ENCODE peak calls at places on chromosomes 13 and 19, in nine cellular contexts. One of them, this sample, is unnamed.

GRCh38 chr13:79060216-79060615 is 345.8 kb downstream of the RBM26 start:
- DNase-seq in EL: no peak
- DNase-seq in NCI-H2029: no peak
- DNase-seq in iPS DF 19.7: no peak
- DNase-seq in neuronal stem cell: no peak
- DNase-seq in stimulated activated CD8-positive, alpha-beta memory T cell treated with anti-CD3 and anti-CD28 coated beads, Interleukin-12 subunit alpha, Interleukin-12 subunit beta, amount 100 ng/mL, for 1 hour: no peak
- DNase-seq in NCI-H1105 treated with DMSO at 0.1 percent for 48 hours: no peak
- DNase-seq in DMS53: no peak
- DNase-seq in neural progenitor cell: no peak
- DNase-seq in this sample: no peak

GRCh38 chr19:17871878-17872250 is at the start of gene SLC5A5:
- DNase-seq in EL: no peak
- DNase-seq in NCI-H2029: no peak
- DNase-seq in iPS DF 19.7: no peak
- DNase-seq in neuronal stem cell: no peak
- DNase-seq in stimulated activated CD8-positive, alpha-beta memory T cell treated with anti-CD3 and anti-CD28 coated beads, Interleukin-12 subunit alpha, Interleukin-12 subunit beta, amount 100 ng/mL, for 1 hour: no peak
- DNase-seq in NCI-H1105 treated with DMSO at 0.1 percent for 48 hours: no peak
- DNase-seq in DMS53: peak
- DNase-seq in neural progenitor cell: peak
- DNase-seq in this sample: no peak

GRCh38 chr19:45136507-45137178 is 24.1 kb downstream of the NKPD1 start:
- DNase-seq in EL: no peak
- DNase-seq in NCI-H2029: no peak
- DNase-seq in iPS DF 19.7: no peak
- DNase-seq in neuronal stem cell: no peak
- DNase-seq in stimulated activated CD8-positive, alpha-beta memory T cell treated with anti-CD3 and anti-CD28 coated beads, Interleukin-12 subunit alpha, Interleukin-12 subunit beta, amount 100 ng/mL, for 1 hour: no peak
- DNase-seq in NCI-H1105 treated with DMSO at 0.1 percent for 48 hours: no peak
- DNase-seq in DMS53: no peak
- DNase-seq in neural progenitor cell: peak
- DNase-seq in this sample: no peak

GRCh38 chr13:73228546-73228945 is 169.7 kb downstream of the KLF5 start:
- DNase-seq in EL: peak
- DNase-seq in NCI-H2029: no peak
- DNase-seq in iPS DF 19.7: no peak
- DNase-seq in neuronal stem cell: no peak
- DNase-seq in stimulated activated CD8-positive, alpha-beta memory T cell treated with anti-CD3 and anti-CD28 coated beads, Interleukin-12 subunit alpha, Interleukin-12 subunit beta, amount 100 ng/mL, for 1 hour: no peak
- DNase-seq in NCI-H1105 treated with DMSO at 0.1 percent for 48 hours: no peak
- DNase-seq in DMS53: peak
- DNase-seq in neural progenitor cell: no peak
- DNase-seq in this sample: no peak

GRCh38 chr13:92719868-92720267 is 506.7 kb upstream of the GPC6 start:
- DNase-seq in EL: no peak
- DNase-seq in NCI-H2029: peak
- DNase-seq in iPS DF 19.7: peak
- DNase-seq in neuronal stem cell: peak
- DNase-seq in stimulated activated CD8-positive, alpha-beta memory T cell treated with anti-CD3 and anti-CD28 coated beads, Interleukin-12 subunit alpha, Interleukin-12 subunit beta, amount 100 ng/mL, for 1 hour: no peak
- DNase-seq in NCI-H1105 treated with DMSO at 0.1 percent for 48 hours: peak
- DNase-seq in DMS53: peak
- DNase-seq in neural progenitor cell: peak
- DNase-seq in this sample: no peak

GRCh38 chr19:6723108-6723618 is 2.7 kb upstream of the C3 start:
- DNase-seq in EL: no peak
- DNase-seq in NCI-H2029: no peak
- DNase-seq in iPS DF 19.7: no peak
- DNase-seq in neuronal stem cell: no peak
- DNase-seq in stimulated activated CD8-positive, alpha-beta memory T cell treated with anti-CD3 and anti-CD28 coated beads, Interleukin-12 subunit alpha, Interleukin-12 subunit beta, amount 100 ng/mL, for 1 hour: no peak
- DNase-seq in NCI-H1105 treated with DMSO at 0.1 percent for 48 hours: no peak
- DNase-seq in DMS53: no peak
- DNase-seq in neural progenitor cell: no peak
- DNase-seq in this sample: no peak

GRCh38 chr13:105464249-105464648 is 1071.2 kb downstream of the EFNB2 start:
- DNase-seq in EL: peak
- DNase-seq in NCI-H2029: no peak
- DNase-seq in iPS DF 19.7: no peak
- DNase-seq in neuronal stem cell: no peak
- DNase-seq in stimulated activated CD8-positive, alpha-beta memory T cell treated with anti-CD3 and anti-CD28 coated beads, Interleukin-12 subunit alpha, Interleukin-12 subunit beta, amount 100 ng/mL, for 1 hour: no peak
- DNase-seq in NCI-H1105 treated with DMSO at 0.1 percent for 48 hours: no peak
- DNase-seq in DMS53: no peak
- DNase-seq in neural progenitor cell: no peak
- DNase-seq in this sample: no peak

GRCh38 chr13:48561461-48562224 is 28.8 kb upstream of the RCBTB2 start:
- DNase-seq in EL: no peak
- DNase-seq in NCI-H2029: no peak
- DNase-seq in iPS DF 19.7: no peak
- DNase-seq in neuronal stem cell: no peak
- DNase-seq in stimulated activated CD8-positive, alpha-beta memory T cell treated with anti-CD3 and anti-CD28 coated beads, Interleukin-12 subunit alpha, Interleukin-12 subunit beta, amount 100 ng/mL, for 1 hour: no peak
- DNase-seq in NCI-H1105 treated with DMSO at 0.1 percent for 48 hours: no peak
- DNase-seq in DMS53: no peak
- DNase-seq in neural progenitor cell: no peak
- DNase-seq in this sample: no peak

GRCh38 chr19:16660763-16661479 is at the start of gene TMEM38A:
- DNase-seq in EL: peak
- DNase-seq in NCI-H2029: no peak
- DNase-seq in iPS DF 19.7: no peak
- DNase-seq in neuronal stem cell: peak
- DNase-seq in stimulated activated CD8-positive, alpha-beta memory T cell treated with anti-CD3 and anti-CD28 coated beads, Interleukin-12 subunit alpha, Interleukin-12 subunit beta, amount 100 ng/mL, for 1 hour: no peak
- DNase-seq in NCI-H1105 treated with DMSO at 0.1 percent for 48 hours: peak
- DNase-seq in DMS53: peak
- DNase-seq in neural progenitor cell: peak
- DNase-seq in this sample: no peak

GRCh38 chr19:7224205-7224833 is 69.9 kb downstream of the INSR start:
- DNase-seq in EL: no peak
- DNase-seq in NCI-H2029: peak
- DNase-seq in iPS DF 19.7: no peak
- DNase-seq in neuronal stem cell: no peak
- DNase-seq in stimulated activated CD8-positive, alpha-beta memory T cell treated with anti-CD3 and anti-CD28 coated beads, Interleukin-12 subunit alpha, Interleukin-12 subunit beta, amount 100 ng/mL, for 1 hour: no peak
- DNase-seq in NCI-H1105 treated with DMSO at 0.1 percent for 48 hours: no peak
- DNase-seq in DMS53: no peak
- DNase-seq in neural progenitor cell: no peak
- DNase-seq in this sample: no peak

GRCh38 chr19:54035215-54036178 is 28.2 kb downstream of the VSTM1 start:
- DNase-seq in EL: peak
- DNase-seq in NCI-H2029: no peak
- DNase-seq in iPS DF 19.7: peak
- DNase-seq in neuronal stem cell: peak
- DNase-seq in stimulated activated CD8-positive, alpha-beta memory T cell treated with anti-CD3 and anti-CD28 coated beads, Interleukin-12 subunit alpha, Interleukin-12 subunit beta, amount 100 ng/mL, for 1 hour: no peak
- DNase-seq in NCI-H1105 treated with DMSO at 0.1 percent for 48 hours: no peak
- DNase-seq in DMS53: no peak
- DNase-seq in neural progenitor cell: peak
- DNase-seq in this sample: peak

GRCh38 chr13:99307648-99308339 is 595 bp upstream of the GPR183 start:
- DNase-seq in EL: peak
- DNase-seq in NCI-H2029: peak
- DNase-seq in iPS DF 19.7: no peak
- DNase-seq in neuronal stem cell: no peak
- DNase-seq in stimulated activated CD8-positive, alpha-beta memory T cell treated with anti-CD3 and anti-CD28 coated beads, Interleukin-12 subunit alpha, Interleukin-12 subunit beta, amount 100 ng/mL, for 1 hour: no peak
- DNase-seq in NCI-H1105 treated with DMSO at 0.1 percent for 48 hours: no peak
- DNase-seq in DMS53: peak
- DNase-seq in neural progenitor cell: no peak
- DNase-seq in this sample: no peak

GRCh38 chr13:24251525-24251924 is 57.9 kb upstream of the C1QTNF9 start:
- DNase-seq in EL: no peak
- DNase-seq in NCI-H2029: no peak
- DNase-seq in iPS DF 19.7: no peak
- DNase-seq in neuronal stem cell: no peak
- DNase-seq in stimulated activated CD8-positive, alpha-beta memory T cell treated with anti-CD3 and anti-CD28 coated beads, Interleukin-12 subunit alpha, Interleukin-12 subunit beta, amount 100 ng/mL, for 1 hour: peak
- DNase-seq in NCI-H1105 treated with DMSO at 0.1 percent for 48 hours: no peak
- DNase-seq in DMS53: no peak
- DNase-seq in neural progenitor cell: no peak
- DNase-seq in this sample: no peak

GRCh38 chr13:113162783-113163685 is 4.6 kb downstream of the PROZ start:
- DNase-seq in EL: no peak
- DNase-seq in NCI-H2029: no peak
- DNase-seq in iPS DF 19.7: no peak
- DNase-seq in neuronal stem cell: no peak
- DNase-seq in stimulated activated CD8-positive, alpha-beta memory T cell treated with anti-CD3 and anti-CD28 coated beads, Interleukin-12 subunit alpha, Interleukin-12 subunit beta, amount 100 ng/mL, for 1 hour: no peak
- DNase-seq in NCI-H1105 treated with DMSO at 0.1 percent for 48 hours: no peak
- DNase-seq in DMS53: peak
- DNase-seq in neural progenitor cell: no peak
- DNase-seq in this sample: no peak

GRCh38 chr19:35379992-35380391 is 9.1 kb downstream of the GPR42 start:
- DNase-seq in EL: no peak
- DNase-seq in NCI-H2029: no peak
- DNase-seq in iPS DF 19.7: no peak
- DNase-seq in neuronal stem cell: no peak
- DNase-seq in stimulated activated CD8-positive, alpha-beta memory T cell treated with anti-CD3 and anti-CD28 coated beads, Interleukin-12 subunit alpha, Interleukin-12 subunit beta, amount 100 ng/mL, for 1 hour: no peak
- DNase-seq in NCI-H1105 treated with DMSO at 0.1 percent for 48 hours: no peak
- DNase-seq in DMS53: no peak
- DNase-seq in neural progenitor cell: no peak
- DNase-seq in this sample: no peak

GRCh38 chr13:71873418-71874276 is 6.6 kb upstream of the DACH1 start:
- DNase-seq in EL: no peak
- DNase-seq in NCI-H2029: no peak
- DNase-seq in iPS DF 19.7: no peak
- DNase-seq in neuronal stem cell: no peak
- DNase-seq in stimulated activated CD8-positive, alpha-beta memory T cell treated with anti-CD3 and anti-CD28 coated beads, Interleukin-12 subunit alpha, Interleukin-12 subunit beta, amount 100 ng/mL, for 1 hour: no peak
- DNase-seq in NCI-H1105 treated with DMSO at 0.1 percent for 48 hours: peak
- DNase-seq in DMS53: no peak
- DNase-seq in neural progenitor cell: no peak
- DNase-seq in this sample: no peak

GRCh38 chr13:24668955-24669354 is 11.3 kb upstream of the ATP12A start:
- DNase-seq in EL: no peak
- DNase-seq in NCI-H2029: no peak
- DNase-seq in iPS DF 19.7: no peak
- DNase-seq in neuronal stem cell: no peak
- DNase-seq in stimulated activated CD8-positive, alpha-beta memory T cell treated with anti-CD3 and anti-CD28 coated beads, Interleukin-12 subunit alpha, Interleukin-12 subunit beta, amount 100 ng/mL, for 1 hour: no peak
- DNase-seq in NCI-H1105 treated with DMSO at 0.1 percent for 48 hours: no peak
- DNase-seq in DMS53: no peak
- DNase-seq in neural progenitor cell: no peak
- DNase-seq in this sample: no peak

GRCh38 chr19:42629191-42629590 is 34.5 kb upstream of the CEACAM8 start:
- DNase-seq in EL: peak
- DNase-seq in NCI-H2029: no peak
- DNase-seq in iPS DF 19.7: no peak
- DNase-seq in neuronal stem cell: no peak
- DNase-seq in stimulated activated CD8-positive, alpha-beta memory T cell treated with anti-CD3 and anti-CD28 coated beads, Interleukin-12 subunit alpha, Interleukin-12 subunit beta, amount 100 ng/mL, for 1 hour: no peak
- DNase-seq in NCI-H1105 treated with DMSO at 0.1 percent for 48 hours: no peak
- DNase-seq in DMS53: no peak
- DNase-seq in neural progenitor cell: no peak
- DNase-seq in this sample: no peak

GRCh38 chr13:28754698-28755545 is 36.2 kb upstream of the SLC46A3 start:
- DNase-seq in EL: peak
- DNase-seq in NCI-H2029: no peak
- DNase-seq in iPS DF 19.7: no peak
- DNase-seq in neuronal stem cell: no peak
- DNase-seq in stimulated activated CD8-positive, alpha-beta memory T cell treated with anti-CD3 and anti-CD28 coated beads, Interleukin-12 subunit alpha, Interleukin-12 subunit beta, amount 100 ng/mL, for 1 hour: no peak
- DNase-seq in NCI-H1105 treated with DMSO at 0.1 percent for 48 hours: no peak
- DNase-seq in DMS53: peak
- DNase-seq in neural progenitor cell: no peak
- DNase-seq in this sample: peak

GRCh38 chr19:14871619-14872230 is 14.2 kb downstream of the OR7A17 start:
- DNase-seq in EL: peak
- DNase-seq in NCI-H2029: no peak
- DNase-seq in iPS DF 19.7: no peak
- DNase-seq in neuronal stem cell: no peak
- DNase-seq in stimulated activated CD8-positive, alpha-beta memory T cell treated with anti-CD3 and anti-CD28 coated beads, Interleukin-12 subunit alpha, Interleukin-12 subunit beta, amount 100 ng/mL, for 1 hour: no peak
- DNase-seq in NCI-H1105 treated with DMSO at 0.1 percent for 48 hours: no peak
- DNase-seq in DMS53: peak
- DNase-seq in neural progenitor cell: no peak
- DNase-seq in this sample: peak

GRCh38 chr13:30652746-30653145 is 35.0 kb downstream of the USPL1 start:
- DNase-seq in EL: no peak
- DNase-seq in NCI-H2029: no peak
- DNase-seq in iPS DF 19.7: no peak
- DNase-seq in neuronal stem cell: no peak
- DNase-seq in stimulated activated CD8-positive, alpha-beta memory T cell treated with anti-CD3 and anti-CD28 coated beads, Interleukin-12 subunit alpha, Interleukin-12 subunit beta, amount 100 ng/mL, for 1 hour: no peak
- DNase-seq in NCI-H1105 treated with DMSO at 0.1 percent for 48 hours: no peak
- DNase-seq in DMS53: no peak
- DNase-seq in neural progenitor cell: no peak
- DNase-seq in this sample: no peak

GRCh38 chr13:50033696-50034095 is 18.5 kb downstream of the KCNRG start:
- DNase-seq in EL: peak
- DNase-seq in NCI-H2029: no peak
- DNase-seq in iPS DF 19.7: no peak
- DNase-seq in neuronal stem cell: no peak
- DNase-seq in stimulated activated CD8-positive, alpha-beta memory T cell treated with anti-CD3 and anti-CD28 coated beads, Interleukin-12 subunit alpha, Interleukin-12 subunit beta, amount 100 ng/mL, for 1 hour: no peak
- DNase-seq in NCI-H1105 treated with DMSO at 0.1 percent for 48 hours: no peak
- DNase-seq in DMS53: no peak
- DNase-seq in neural progenitor cell: no peak
- DNase-seq in this sample: no peak

GRCh38 chr19:44748426-44749254 is at the start of gene BCL3:
- DNase-seq in EL: no peak
- DNase-seq in NCI-H2029: no peak
- DNase-seq in iPS DF 19.7: no peak
- DNase-seq in neuronal stem cell: no peak
- DNase-seq in stimulated activated CD8-positive, alpha-beta memory T cell treated with anti-CD3 and anti-CD28 coated beads, Interleukin-12 subunit alpha, Interleukin-12 subunit beta, amount 100 ng/mL, for 1 hour: no peak
- DNase-seq in NCI-H1105 treated with DMSO at 0.1 percent for 48 hours: no peak
- DNase-seq in DMS53: peak
- DNase-seq in neural progenitor cell: peak
- DNase-seq in this sample: no peak

GRCh38 chr13:85709721-85710120 is 89.5 kb downstream of the SLITRK6 start:
- DNase-seq in EL: no peak
- DNase-seq in NCI-H2029: no peak
- DNase-seq in iPS DF 19.7: no peak
- DNase-seq in neuronal stem cell: no peak
- DNase-seq in stimulated activated CD8-positive, alpha-beta memory T cell treated with anti-CD3 and anti-CD28 coated beads, Interleukin-12 subunit alpha, Interleukin-12 subunit beta, amount 100 ng/mL, for 1 hour: no peak
- DNase-seq in NCI-H1105 treated with DMSO at 0.1 percent for 48 hours: no peak
- DNase-seq in DMS53: no peak
- DNase-seq in neural progenitor cell: no peak
- DNase-seq in this sample: no peak

This sample was measured in foreskin melanocyte.